ENCODE peak calls at places on chromosome 9, in seven cellular contexts. One of them, this sample, is unnamed.

GRCh38 chr9:22169732-22170131 is 160.6 kb upstream of the CDKN2B start:
- DNase-seq in GM12878: no peak
- DNase-seq in SK-N-SH: no peak
- DNase-seq in K562: no peak
- DNase-seq in H1: no peak
- DNase-seq in HCT116: no peak
- DNase-seq in HepG2: no peak
- DNase-seq in this sample: no peak

GRCh38 chr9:19748278-19749126 is 40.3 kb downstream of the SLC24A2 start:
- DNase-seq in GM12878: no peak
- DNase-seq in SK-N-SH: no peak
- DNase-seq in K562: peak; percentile 37
- DNase-seq in H1: no peak
- DNase-seq in HCT116: no peak
- DNase-seq in HepG2: no peak
- DNase-seq in this sample: no peak

GRCh38 chr9:4750021-4750673 is 9.1 kb upstream of the AK3 start:
- DNase-seq in GM12878: no peak
- DNase-seq in SK-N-SH: no peak
- DNase-seq in K562: peak; percentile 19
- DNase-seq in H1: no peak
- DNase-seq in HCT116: no peak
- DNase-seq in HepG2: no peak
- DNase-seq in this sample: no peak

GRCh38 chr9:89427621-89428221 is 70.2 kb downstream of the SEMA4D start:
- DNase-seq in GM12878: no peak
- DNase-seq in SK-N-SH: no peak
- DNase-seq in K562: no peak
- DNase-seq in H1: no peak
- DNase-seq in HCT116: no peak
- DNase-seq in HepG2: no peak
- DNase-seq in this sample: no peak

GRCh38 chr9:96391021-96391765 is 7.7 kb upstream of the SLC35D2 start:
- DNase-seq in GM12878: no peak
- DNase-seq in SK-N-SH: no peak
- DNase-seq in K562: no peak
- DNase-seq in H1: no peak
- DNase-seq in HCT116: no peak
- DNase-seq in HepG2: peak; percentile 96
- DNase-seq in this sample: no peak

GRCh38 chr9:19517202-19517942 is 108.6 kb downstream of the ACER2 start:
- DNase-seq in GM12878: no peak
- DNase-seq in SK-N-SH: peak; percentile 41
- DNase-seq in K562: peak; percentile 39
- DNase-seq in H1: peak; percentile 90
- DNase-seq in HCT116: no peak
- DNase-seq in HepG2: no peak
- DNase-seq in this sample: peak; percentile 7

GRCh38 chr9:75417471-75417870 is 329.2 kb downstream of the OSTF1 start:
- DNase-seq in GM12878: no peak
- DNase-seq in SK-N-SH: no peak
- DNase-seq in K562: no peak
- DNase-seq in H1: no peak
- DNase-seq in HCT116: no peak
- DNase-seq in HepG2: no peak
- DNase-seq in this sample: no peak

GRCh38 chr9:86997158-86997557 is 49.9 kb upstream of the GAS1 start:
- DNase-seq in GM12878: no peak
- DNase-seq in SK-N-SH: no peak
- DNase-seq in K562: no peak
- DNase-seq in H1: no peak
- DNase-seq in HCT116: peak; percentile 6
- DNase-seq in HepG2: no peak
- DNase-seq in this sample: no peak

GRCh38 chr9:135294826-135295225 is 184.8 kb upstream of the PPP1R26 start:
- DNase-seq in GM12878: no peak
- DNase-seq in SK-N-SH: no peak
- DNase-seq in K562: no peak
- DNase-seq in H1: no peak
- DNase-seq in HCT116: peak; percentile 12
- DNase-seq in HepG2: no peak
- DNase-seq in this sample: no peak

GRCh38 chr9:82456621-82457020 is 468.0 kb downstream of the SPATA31D1 start:
- DNase-seq in GM12878: no peak
- DNase-seq in SK-N-SH: no peak
- DNase-seq in K562: no peak
- DNase-seq in H1: no peak
- DNase-seq in HCT116: no peak
- DNase-seq in HepG2: no peak
- DNase-seq in this sample: no peak

GRCh38 chr9:89864257-89864656 is 259.4 kb downstream of the GADD45G start:
- DNase-seq in GM12878: no peak
- DNase-seq in SK-N-SH: no peak
- DNase-seq in K562: no peak
- DNase-seq in H1: no peak
- DNase-seq in HCT116: no peak
- DNase-seq in HepG2: no peak
- DNase-seq in this sample: no peak

GRCh38 chr9:113456235-113456634 is 7.3 kb upstream of the RGS3 start:
- DNase-seq in GM12878: no peak
- DNase-seq in SK-N-SH: no peak
- DNase-seq in K562: no peak
- DNase-seq in H1: no peak
- DNase-seq in HCT116: no peak
- DNase-seq in HepG2: peak; percentile 41
- DNase-seq in this sample: no peak

GRCh38 chr9:89225587-89225986 is 47.0 kb upstream of the SHC3 start:
- DNase-seq in GM12878: no peak
- DNase-seq in SK-N-SH: no peak
- DNase-seq in K562: no peak
- DNase-seq in H1: no peak
- DNase-seq in HCT116: no peak
- DNase-seq in HepG2: no peak
- DNase-seq in this sample: no peak

GRCh38 chr9:98108540-98109031 is 10.4 kb downstream of the TRIM14 start:
- DNase-seq in GM12878: peak; percentile 80
- DNase-seq in SK-N-SH: no peak
- DNase-seq in K562: no peak
- DNase-seq in H1: no peak
- DNase-seq in HCT116: no peak
- DNase-seq in HepG2: no peak
- DNase-seq in this sample: no peak

GRCh38 chr9:115135786-115136185 is 17.8 kb upstream of the TNC start:
- DNase-seq in GM12878: no peak
- DNase-seq in SK-N-SH: no peak
- DNase-seq in K562: no peak
- DNase-seq in H1: no peak
- DNase-seq in HCT116: no peak
- DNase-seq in HepG2: no peak
- DNase-seq in this sample: no peak

GRCh38 chr9:123562844-123563346 is 206.9 kb downstream of the CRB2 start:
- DNase-seq in GM12878: peak; percentile 34
- DNase-seq in SK-N-SH: no peak
- DNase-seq in K562: no peak
- DNase-seq in H1: no peak
- DNase-seq in HCT116: no peak
- DNase-seq in HepG2: no peak
- DNase-seq in this sample: no peak

GRCh38 chr9:97109194-97109811 is 70.4 kb upstream of the CTSV start:
- DNase-seq in GM12878: peak; percentile 1
- DNase-seq in SK-N-SH: no peak
- DNase-seq in K562: peak; percentile 7
- DNase-seq in H1: peak; percentile 67
- DNase-seq in HCT116: peak; percentile 69
- DNase-seq in HepG2: peak; percentile 64
- DNase-seq in this sample: peak; percentile 39

GRCh38 chr9:135010921-135011320 is 76.5 kb upstream of the OLFM1 start:
- DNase-seq in GM12878: no peak
- DNase-seq in SK-N-SH: no peak
- DNase-seq in K562: no peak
- DNase-seq in H1: no peak
- DNase-seq in HCT116: no peak
- DNase-seq in HepG2: no peak
- DNase-seq in this sample: no peak

GRCh38 chr9:127390243-127390535 is 6.8 kb upstream of the SLC2A8 start:
- DNase-seq in GM12878: no peak
- DNase-seq in SK-N-SH: no peak
- DNase-seq in K562: no peak
- DNase-seq in H1: no peak
- DNase-seq in HCT116: no peak
- DNase-seq in HepG2: no peak
- DNase-seq in this sample: no peak

GRCh38 chr9:127386981-127387380 is 10.0 kb upstream of the SLC2A8 start:
- DNase-seq in GM12878: no peak
- DNase-seq in SK-N-SH: no peak
- DNase-seq in K562: no peak
- DNase-seq in H1: no peak
- DNase-seq in HCT116: no peak
- DNase-seq in HepG2: no peak
- DNase-seq in this sample: no peak

GRCh38 chr9:127389391-127390242 is 7.4 kb upstream of the SLC2A8 start:
- DNase-seq in GM12878: no peak
- DNase-seq in SK-N-SH: no peak
- DNase-seq in K562: no peak
- DNase-seq in H1: no peak
- DNase-seq in HCT116: no peak
- DNase-seq in HepG2: peak; percentile 43
- DNase-seq in this sample: no peak

GRCh38 chr9:127388856-127389238 is 8.1 kb upstream of the SLC2A8 start:
- DNase-seq in GM12878: no peak
- DNase-seq in SK-N-SH: no peak
- DNase-seq in K562: no peak
- DNase-seq in H1: no peak
- DNase-seq in HCT116: no peak
- DNase-seq in HepG2: peak; percentile 35
- DNase-seq in this sample: no peak

DNA sequence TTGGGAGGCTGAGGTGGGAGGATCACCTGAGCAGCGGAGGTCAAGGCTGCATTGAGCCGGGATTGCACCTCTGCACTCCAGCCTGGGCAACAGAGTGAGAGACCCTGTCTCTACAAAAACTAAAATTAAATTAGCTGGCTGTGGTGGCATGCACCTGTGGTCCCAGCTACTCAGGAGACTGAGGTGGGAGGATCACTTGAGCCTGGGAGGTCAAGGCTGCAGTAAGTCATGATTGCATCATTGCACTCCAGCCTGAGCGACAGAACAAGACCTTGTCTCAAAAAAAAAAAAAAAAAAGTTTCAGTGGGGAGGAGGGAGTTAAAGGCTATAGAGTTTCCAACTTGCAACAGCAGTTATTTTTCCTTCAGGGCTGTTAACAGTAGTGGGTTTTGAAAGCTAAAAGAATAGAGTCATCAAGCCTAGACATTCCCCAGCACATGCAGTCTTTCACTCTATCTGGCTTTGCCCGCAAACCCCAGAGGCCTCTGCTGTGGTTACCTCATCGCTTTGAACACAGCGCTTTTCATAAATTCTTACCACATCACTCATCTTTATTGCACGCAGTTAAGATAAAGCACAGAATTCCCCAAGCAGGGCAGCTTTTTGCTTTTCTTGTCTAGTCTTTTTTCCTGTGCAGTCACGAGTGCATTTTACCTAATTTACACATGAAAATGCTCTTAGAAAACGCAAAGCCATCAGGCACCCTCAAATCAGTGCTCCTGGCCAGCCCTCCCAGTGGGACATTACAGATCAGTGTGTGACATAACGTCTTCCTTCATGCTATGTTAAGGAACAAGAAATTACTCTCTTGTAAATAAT is 8.7 kb upstream of the SLC2A8 start:
- DNase-seq in GM12878: peak; percentile 79
- DNase-seq in SK-N-SH: no peak
- DNase-seq in K562: no peak
- DNase-seq in H1: no peak
- DNase-seq in HCT116: peak; percentile 86
- DNase-seq in HepG2: peak; percentile 96
- DNase-seq in this sample: peak; percentile 53
- TF ChIP-seq SIN3A in GM12878: no peak
- TF ChIP-seq SIN3A in SK-N-SH: peak; percentile 70
- TF ChIP-seq SIN3A in K562: no peak
- TF ChIP-seq SIN3A in H1: no peak
- TF ChIP-seq SIN3A in HCT116: peak; percentile 89
- TF ChIP-seq SIN3A in HepG2: peak; percentile 28
- TF ChIP-seq SIN3A in this sample: no peak

DNA sequence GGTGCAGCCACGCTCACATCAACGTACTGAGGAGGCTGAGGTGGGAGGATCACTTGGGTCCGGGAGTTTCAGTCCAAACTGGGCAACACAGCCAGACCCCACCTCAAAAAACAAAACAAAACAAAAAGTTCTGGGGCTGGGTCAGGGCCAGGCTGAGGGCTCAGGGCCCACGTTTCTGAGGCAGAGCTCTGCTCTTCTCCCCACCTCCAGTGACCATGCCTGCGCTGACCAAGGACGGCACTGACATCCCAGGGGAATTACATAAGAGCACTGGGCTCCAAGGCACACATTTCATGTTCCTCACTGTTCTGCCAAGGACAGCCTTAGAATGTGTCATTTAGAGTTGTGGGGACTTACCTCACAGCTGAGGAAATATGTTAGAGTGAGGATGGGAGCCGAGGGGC is 40.4 kb upstream of the TESK1 start:
- DNase-seq in GM12878: no peak
- DNase-seq in SK-N-SH: no peak
- DNase-seq in K562: no peak
- DNase-seq in H1: no peak
- DNase-seq in HCT116: no peak
- DNase-seq in HepG2: no peak
- DNase-seq in this sample: no peak
- TF ChIP-seq SIN3A in GM12878: no peak
- TF ChIP-seq SIN3A in SK-N-SH: no peak
- TF ChIP-seq SIN3A in K562: no peak
- TF ChIP-seq SIN3A in H1: no peak
- TF ChIP-seq SIN3A in HCT116: no peak
- TF ChIP-seq SIN3A in HepG2: no peak
- TF ChIP-seq SIN3A in this sample: no peak

DNA sequence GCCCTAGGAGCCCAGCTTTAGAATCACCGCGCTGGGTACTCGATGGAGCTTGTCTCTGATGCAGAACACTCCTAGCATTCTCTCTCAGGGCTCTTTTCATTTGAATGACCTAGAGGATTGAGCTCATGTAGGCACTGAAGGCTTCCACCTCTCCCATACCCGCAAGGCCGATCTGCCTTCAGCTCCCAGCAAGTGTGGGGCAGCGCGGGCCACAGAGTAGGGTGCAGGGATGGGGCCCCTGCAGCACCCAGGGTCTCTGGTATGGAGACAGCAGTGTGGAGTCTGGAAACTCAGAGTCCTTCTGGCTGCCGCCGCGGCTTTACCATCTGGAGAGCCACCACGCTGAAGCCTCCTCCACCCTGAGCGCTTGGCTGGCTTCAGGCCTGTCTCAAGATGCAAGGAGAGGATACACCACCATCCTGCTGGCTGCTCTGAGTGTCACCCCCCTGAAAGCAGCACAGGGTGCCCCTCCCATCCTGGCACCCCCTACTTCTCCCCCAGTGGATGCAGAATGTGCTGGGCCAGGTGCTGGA is 12.9 kb downstream of the STKLD1 start:
- DNase-seq in GM12878: no peak
- DNase-seq in SK-N-SH: no peak
- DNase-seq in K562: no peak
- DNase-seq in H1: no peak
- DNase-seq in HCT116: no peak
- DNase-seq in HepG2: no peak
- DNase-seq in this sample: no peak
- TF ChIP-seq SIN3A in GM12878: no peak
- TF ChIP-seq SIN3A in SK-N-SH: no peak
- TF ChIP-seq SIN3A in K562: no peak
- TF ChIP-seq SIN3A in H1: no peak
- TF ChIP-seq SIN3A in HCT116: no peak
- TF ChIP-seq SIN3A in HepG2: no peak
- TF ChIP-seq SIN3A in this sample: no peak

GRCh38 chr9:8857330-8858249 is 1058.0 kb upstream of the DMAC1 start:
- DNase-seq in GM12878: no peak
- DNase-seq in SK-N-SH: peak; percentile 72
- DNase-seq in K562: no peak
- DNase-seq in H1: peak; percentile 83
- DNase-seq in HCT116: no peak
- DNase-seq in HepG2: no peak
- DNase-seq in this sample: no peak
- TF ChIP-seq SIN3A in GM12878: no peak
- TF ChIP-seq SIN3A in SK-N-SH: no peak
- TF ChIP-seq SIN3A in K562: no peak
- TF ChIP-seq SIN3A in H1: peak; percentile 6
- TF ChIP-seq SIN3A in HCT116: no peak
- TF ChIP-seq SIN3A in HepG2: no peak
- TF ChIP-seq SIN3A in this sample: no peak